ENCODE peak calls at places on chromosomes 7 and 10, in six cellular contexts. K is stimulated activated CD8-positive, alpha-beta memory T cell treated with anti-CD3 and anti-CD28 coated beads, Interleukin-7, amount 100 ng/mL, for 4 hours; R is HepG2; X is suprapubic skin; F is non-pigmented ciliary epithelial cell; M is right lobe of liver. Q is an unnamed sample.

GRCh38 chr7:12423995-12424745 is 20.5 kb upstream of the VWDE start:
- DNase-seq in M (no peak), F (no peak), R (no peak), K (no peak), X (no peak), Q (no peak)

GRCh38 chr7:20320322-20320721 is 10.4 kb upstream of the ITGB8 start:
- DNase-seq in R (no peak), X (no peak), M (no peak), K (no peak), F (no peak), Q (no peak)

GRCh38 chr10:546971-547590 is 142.4 kb downstream of the DIP2C start:
- DNase-seq in M (no peak), F (peak; percentile 5), R (no peak), X (no peak), K (no peak), Q (peak; percentile 41)

GRCh38 chr7:123748171-123748733 is 551 bp downstream of the WASL start:
- DNase-seq in X (peak; percentile 80), F (no peak), M (peak; percentile 67), R (no peak), K (peak; percentile 5), Q (peak; percentile 47)

GRCh38 chr7:124780608-124781007 is 15.0 kb upstream of the GPR37 start:
- DNase-seq in M (no peak), F (no peak), R (no peak), K (no peak), X (no peak), Q (no peak)

GRCh38 chr7:156759143-156759542 is 118.6 kb downstream of the RNF32 start:
- DNase-seq in R (peak; percentile 6), F (no peak), X (no peak), M (no peak), K (no peak), Q (no peak)

GRCh38 chr7:116139007-116139406 is 71.3 kb upstream of the TES start:
- DNase-seq in M (no peak), R (peak; percentile 9), X (no peak), K (no peak), F (no peak), Q (no peak)

GRCh38 chr7:47392241-47392759 is 189.6 kb downstream of the TNS3 start:
- DNase-seq in M (no peak), K (no peak), F (no peak), R (no peak), X (no peak), Q (peak; percentile 76)

GRCh38 chr7:5627745-5628547 is 153.5 kb downstream of the RNF216 start:
- DNase-seq in M (no peak), K (no peak), X (no peak), R (no peak), F (no peak), Q (no peak)

GRCh38 chr10:792792-793100 is 103.3 kb upstream of the DIP2C start:
- DNase-seq in X (no peak), M (no peak), R (no peak), F (no peak), K (no peak), Q (peak; percentile 39)

Q was measured in choroid plexus epithelial cell.